ENCODE peak calls at places on chromosomes 16 and 17, in five cellular contexts. One of them, this sample, is unnamed.
A peak's percentile ranks its signal among the peaks of the same experiment; 100 is the strongest.

GRCh38 chr16:4320030-4320429 is 4.2 kb downstream of the GLIS2 start:
- DNase-seq in IMR-90: no peak
- DNase-seq in Peyer's patch: no peak
- DNase-seq in left ventricle myocardium inferior: peak; percentile 62
- DNase-seq in effector memory CD4-positive, alpha-beta T cell: no peak
- DNase-seq in this sample: no peak

GRCh38 chr17:34703533-34703932 is 124.2 kb downstream of the TMEM132E start:
- DNase-seq in left ventricle myocardium inferior: peak; percentile 18
- DNase-seq in IMR-90: peak; percentile 43
- DNase-seq in effector memory CD4-positive, alpha-beta T cell: no peak
- DNase-seq in Peyer's patch: no peak
- DNase-seq in this sample: no peak

GRCh38 chr17:72717676-72718075 is 374.8 kb downstream of the SLC39A11 start:
- DNase-seq in effector memory CD4-positive, alpha-beta T cell: no peak
- DNase-seq in Peyer's patch: no peak
- DNase-seq in left ventricle myocardium inferior: no peak
- DNase-seq in IMR-90: no peak
- DNase-seq in this sample: no peak

GRCh38 chr16:50037791-50038190 is 12.8 kb downstream of the CNEP1R1 start:
- DNase-seq in effector memory CD4-positive, alpha-beta T cell: no peak
- DNase-seq in IMR-90: peak; percentile 13
- DNase-seq in left ventricle myocardium inferior: no peak
- DNase-seq in Peyer's patch: no peak
- DNase-seq in this sample: no peak

GRCh38 chr17:40355804-40356758 is 8.5 kb downstream of the GJD3 start:
- DNase-seq in Peyer's patch: no peak
- DNase-seq in effector memory CD4-positive, alpha-beta T cell: no peak
- DNase-seq in left ventricle myocardium inferior: peak; percentile 68
- DNase-seq in IMR-90: no peak
- DNase-seq in this sample: no peak

GRCh38 chr16:67150058-67150832 is 553 bp downstream of the B3GNT9 start:
- DNase-seq in effector memory CD4-positive, alpha-beta T cell: no peak
- DNase-seq in left ventricle myocardium inferior: peak; percentile 56
- DNase-seq in IMR-90: peak; percentile 55
- DNase-seq in Peyer's patch: peak; percentile 57
- DNase-seq in this sample: peak; percentile 68

GRCh38 chr17:67959510-67959909 is 36.8 kb downstream of the C17orf58 start:
- DNase-seq in Peyer's patch: no peak
- DNase-seq in IMR-90: no peak
- DNase-seq in effector memory CD4-positive, alpha-beta T cell: no peak
- DNase-seq in left ventricle myocardium inferior: no peak
- DNase-seq in this sample: no peak

GRCh38 chr17:45394913-45395568 is 37.6 kb downstream of the ARHGAP27 start:
- DNase-seq in Peyer's patch: peak; percentile 70
- DNase-seq in left ventricle myocardium inferior: peak; percentile 54
- DNase-seq in effector memory CD4-positive, alpha-beta T cell: no peak
- DNase-seq in IMR-90: peak; percentile 90
- DNase-seq in this sample: no peak

GRCh38 chr16:69522732-69523404 is 42.9 kb upstream of the NFAT5 start:
- DNase-seq in effector memory CD4-positive, alpha-beta T cell: no peak
- DNase-seq in Peyer's patch: no peak
- DNase-seq in IMR-90: no peak
- DNase-seq in left ventricle myocardium inferior: no peak
- DNase-seq in this sample: peak; percentile 21

GRCh38 chr16:13376174-13376573 is 474.8 kb downstream of the SHISA9 start:
- DNase-seq in left ventricle myocardium inferior: no peak
- DNase-seq in effector memory CD4-positive, alpha-beta T cell: no peak
- DNase-seq in IMR-90: no peak
- DNase-seq in Peyer's patch: no peak
- DNase-seq in this sample: no peak

GRCh38 chr16:88991813-88992350 is 14.9 kb upstream of the CBFA2T3 start:
- DNase-seq in Peyer's patch: no peak
- DNase-seq in left ventricle myocardium inferior: no peak
- DNase-seq in effector memory CD4-positive, alpha-beta T cell: no peak
- DNase-seq in IMR-90: no peak
- DNase-seq in this sample: no peak

GRCh38 chr16:85293899-85294642 is 181.8 kb upstream of the CIBAR2 start:
- DNase-seq in left ventricle myocardium inferior: no peak
- DNase-seq in effector memory CD4-positive, alpha-beta T cell: no peak
- DNase-seq in Peyer's patch: no peak
- DNase-seq in IMR-90: no peak
- DNase-seq in this sample: no peak

GRCh38 chr17:28426081-28426519 is 20.1 kb upstream of the SLC46A1 start:
- DNase-seq in Peyer's patch: peak; percentile 57
- DNase-seq in effector memory CD4-positive, alpha-beta T cell: no peak
- DNase-seq in left ventricle myocardium inferior: no peak
- DNase-seq in IMR-90: no peak
- DNase-seq in this sample: no peak

GRCh38 chr16:70250748-70251650 is 741 bp downstream of the EXOSC6 start:
- DNase-seq in IMR-90: peak; percentile 35
- DNase-seq in Peyer's patch: peak; percentile 74
- DNase-seq in left ventricle myocardium inferior: no peak
- DNase-seq in effector memory CD4-positive, alpha-beta T cell: peak; percentile 6
- DNase-seq in this sample: no peak

GRCh38 chr16:76527244-76527643 is 250.0 kb downstream of the CNTNAP4 start:
- DNase-seq in left ventricle myocardium inferior: no peak
- DNase-seq in IMR-90: no peak
- DNase-seq in effector memory CD4-positive, alpha-beta T cell: no peak
- DNase-seq in Peyer's patch: no peak
- DNase-seq in this sample: no peak
- H3K27ac ChIP-seq in left ventricle myocardium inferior: no peak overlapping the region
- H3K27ac ChIP-seq in IMR-90: no peak overlapping the region
- H3K27ac ChIP-seq in effector memory CD4-positive, alpha-beta T cell: no peak overlapping the region
- H3K27ac ChIP-seq in Peyer's patch: no peak overlapping the region
- H3K27ac ChIP-seq in this sample: no peak overlapping the region

GRCh38 chr16:11620243-11621003 is 33.7 kb upstream of the LITAF start:
- DNase-seq in effector memory CD4-positive, alpha-beta T cell: no peak
- DNase-seq in Peyer's patch: no peak
- DNase-seq in left ventricle myocardium inferior: no peak
- DNase-seq in IMR-90: no peak
- DNase-seq in this sample: no peak

GRCh38 chr16:11624205-11624604 is 37.5 kb upstream of the LITAF start:
- DNase-seq in Peyer's patch: no peak
- DNase-seq in effector memory CD4-positive, alpha-beta T cell: no peak
- DNase-seq in left ventricle myocardium inferior: no peak
- DNase-seq in IMR-90: no peak
- DNase-seq in this sample: no peak

GRCh38 chr16:11621539-11621919 is 34.8 kb upstream of the LITAF start:
- DNase-seq in left ventricle myocardium inferior: no peak
- DNase-seq in Peyer's patch: no peak
- DNase-seq in effector memory CD4-positive, alpha-beta T cell: no peak
- DNase-seq in IMR-90: no peak
- DNase-seq in this sample: peak; percentile 48

GRCh38 chr16:11619327-11619851 is 32.7 kb upstream of the LITAF start:
- DNase-seq in effector memory CD4-positive, alpha-beta T cell: peak; percentile 11
- DNase-seq in left ventricle myocardium inferior: no peak
- DNase-seq in Peyer's patch: no peak
- DNase-seq in IMR-90: no peak
- DNase-seq in this sample: peak; percentile 57

GRCh38 chr16:11621920-11622651 is 35.4 kb upstream of the LITAF start:
- DNase-seq in IMR-90: no peak
- DNase-seq in Peyer's patch: peak; percentile 52
- DNase-seq in effector memory CD4-positive, alpha-beta T cell: no peak
- DNase-seq in left ventricle myocardium inferior: no peak
- DNase-seq in this sample: peak; percentile 72
- H3K4me1 ChIP-seq in IMR-90: peaks cover 16% of the 10 kb centered on the region
- H3K4me1 ChIP-seq in Peyer's patch: no peaks in the 10 kb centered on the region
- H3K4me1 ChIP-seq in effector memory CD4-positive, alpha-beta T cell: peaks cover 55% of the 10 kb centered on the region
- H3K4me1 ChIP-seq in left ventricle myocardium inferior: peaks cover 3% of the 10 kb centered on the region
- H3K4me1 ChIP-seq in this sample: peaks cover 75% of the 10 kb centered on the region

DNA sequence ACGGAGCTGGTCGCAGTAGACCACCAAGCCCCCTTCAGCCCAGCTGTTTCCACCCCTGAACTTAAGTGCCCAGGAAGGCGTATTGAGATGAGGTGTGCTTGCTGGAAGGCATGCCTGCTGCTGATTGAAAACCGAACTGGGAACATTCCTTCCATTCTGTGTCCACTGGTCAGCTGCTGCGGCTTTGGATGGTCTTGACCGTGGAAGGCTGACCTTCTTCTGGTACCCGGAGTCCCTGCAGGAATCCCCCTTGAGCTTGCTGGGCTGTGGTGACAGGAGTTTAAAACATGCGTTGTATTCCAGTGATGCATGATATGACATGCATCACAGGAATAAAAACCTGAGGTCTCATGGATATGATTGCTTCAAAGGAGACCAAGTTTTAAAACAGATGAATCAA is 31.4 kb downstream of the IL4R start:
- DNase-seq in left ventricle myocardium inferior: no peak
- DNase-seq in effector memory CD4-positive, alpha-beta T cell: no peak
- DNase-seq in IMR-90: no peak
- DNase-seq in Peyer's patch: no peak
- DNase-seq in this sample: no peak
- H3K27ac ChIP-seq in left ventricle myocardium inferior: no peak overlapping the region
- H3K27ac ChIP-seq in effector memory CD4-positive, alpha-beta T cell: no peak overlapping the region
- H3K27ac ChIP-seq in IMR-90: no peak overlapping the region
- H3K27ac ChIP-seq in Peyer's patch: no peak overlapping the region
- H3K27ac ChIP-seq in this sample: no peak overlapping the region

GRCh38 chr17:74776990-74777389 is 845 bp upstream of the NAT9 start:
- DNase-seq in left ventricle myocardium inferior: no peak
- DNase-seq in IMR-90: no peak
- DNase-seq in effector memory CD4-positive, alpha-beta T cell: no peak
- DNase-seq in Peyer's patch: no peak
- DNase-seq in this sample: no peak
- H3K4me1 ChIP-seq in left ventricle myocardium inferior: peaks cover 36% of the 10 kb centered on the region
- H3K4me1 ChIP-seq in IMR-90: peaks cover 10% of the 10 kb centered on the region
- H3K4me1 ChIP-seq in effector memory CD4-positive, alpha-beta T cell: peaks cover 46% of the 10 kb centered on the region
- H3K4me1 ChIP-seq in Peyer's patch: no peaks in the 10 kb centered on the region
- H3K4me1 ChIP-seq in this sample: peaks cover 43% of the 10 kb centered on the region

GRCh38 chr17:32742686-32743538 is 134.0 kb downstream of the MYO1D start:
- DNase-seq in IMR-90: no peak
- DNase-seq in effector memory CD4-positive, alpha-beta T cell: no peak
- DNase-seq in Peyer's patch: no peak
- DNase-seq in left ventricle myocardium inferior: no peak
- DNase-seq in this sample: no peak

GRCh38 chr17:32746280-32746679 is 130.6 kb downstream of the MYO1D start:
- DNase-seq in IMR-90: no peak
- DNase-seq in effector memory CD4-positive, alpha-beta T cell: no peak
- DNase-seq in left ventricle myocardium inferior: no peak
- DNase-seq in Peyer's patch: no peak
- DNase-seq in this sample: no peak

GRCh38 chr17:32746698-32747097 is 130.2 kb downstream of the MYO1D start:
- DNase-seq in left ventricle myocardium inferior: no peak
- DNase-seq in IMR-90: peak; percentile 45
- DNase-seq in Peyer's patch: no peak
- DNase-seq in effector memory CD4-positive, alpha-beta T cell: no peak
- DNase-seq in this sample: no peak

GRCh38 chr17:32739722-32740121 is 137.2 kb downstream of the MYO1D start:
- DNase-seq in Peyer's patch: no peak
- DNase-seq in effector memory CD4-positive, alpha-beta T cell: no peak
- DNase-seq in left ventricle myocardium inferior: no peak
- DNase-seq in IMR-90: no peak
- DNase-seq in this sample: no peak

DNA sequence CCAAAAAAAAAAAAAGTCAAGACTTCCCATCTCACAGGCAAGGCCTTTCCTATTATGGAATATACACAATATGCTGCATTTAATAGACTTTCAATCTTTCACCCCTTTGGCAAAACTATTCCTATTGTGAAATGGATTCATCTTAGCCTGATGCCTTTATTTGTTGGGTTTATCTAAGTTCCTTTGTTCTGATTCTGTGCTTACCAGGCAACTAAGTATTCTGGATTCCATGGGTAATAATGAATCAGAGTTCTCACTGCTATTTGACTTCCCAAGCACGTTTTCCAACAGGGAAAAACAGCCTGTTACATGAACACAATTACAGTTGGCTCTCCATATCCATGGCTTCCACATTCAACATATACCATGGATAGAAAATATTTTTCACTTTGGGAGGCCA is 135.5 kb downstream of the MYO1D start:
- DNase-seq in Peyer's patch: no peak
- DNase-seq in IMR-90: no peak
- DNase-seq in left ventricle myocardium inferior: no peak
- DNase-seq in effector memory CD4-positive, alpha-beta T cell: no peak
- DNase-seq in this sample: no peak
- H3K27ac ChIP-seq in Peyer's patch: no peak overlapping the region
- H3K27ac ChIP-seq in IMR-90: no peak overlapping the region
- H3K27ac ChIP-seq in left ventricle myocardium inferior: no peak overlapping the region
- H3K27ac ChIP-seq in effector memory CD4-positive, alpha-beta T cell: no peak overlapping the region
- H3K27ac ChIP-seq in this sample: no peak overlapping the region

GRCh38 chr17:70913086-70913485 is 743.8 kb downstream of the KCNJ2 start:
- DNase-seq in IMR-90: peak; percentile 32
- DNase-seq in Peyer's patch: no peak
- DNase-seq in effector memory CD4-positive, alpha-beta T cell: no peak
- DNase-seq in left ventricle myocardium inferior: no peak
- DNase-seq in this sample: no peak
- H3K4me1 ChIP-seq in IMR-90: peaks cover 2% of the 10 kb centered on the region
- H3K4me1 ChIP-seq in Peyer's patch: no peaks in the 10 kb centered on the region
- H3K4me1 ChIP-seq in effector memory CD4-positive, alpha-beta T cell: no peaks in the 10 kb centered on the region
- H3K4me1 ChIP-seq in left ventricle myocardium inferior: no peaks in the 10 kb centered on the region
- H3K4me1 ChIP-seq in this sample: no peaks in the 10 kb centered on the region

DNA sequence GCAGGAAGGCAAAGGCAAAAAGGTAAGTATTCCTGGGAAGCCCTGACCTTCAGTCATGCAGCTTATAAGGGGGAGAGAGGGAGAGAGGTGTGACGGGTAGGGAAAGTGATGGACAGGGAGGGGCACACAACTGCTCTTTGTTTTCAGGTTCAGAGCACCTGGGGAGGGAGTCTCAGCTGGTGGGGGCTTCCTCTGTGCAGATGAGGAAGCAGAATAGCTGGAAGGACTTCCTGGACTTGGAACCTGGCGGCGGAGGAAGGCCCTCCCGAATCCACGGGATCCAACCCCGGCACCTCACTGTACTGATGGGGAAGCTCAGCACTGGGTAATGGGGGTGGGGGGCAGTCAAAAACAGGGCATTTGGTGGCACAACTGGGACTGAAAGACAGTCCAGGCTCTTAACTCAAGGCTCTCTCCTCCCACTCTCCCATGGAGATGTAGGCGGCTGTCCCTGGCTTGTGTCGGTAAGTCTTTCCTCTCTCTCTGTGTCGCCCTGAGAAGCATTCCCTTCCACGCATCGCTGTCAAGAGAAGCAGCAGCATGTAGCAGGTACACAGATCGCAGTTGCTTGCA is 11.9 kb upstream of the PITPNM3 start:
- DNase-seq in Peyer's patch: no peak
- DNase-seq in effector memory CD4-positive, alpha-beta T cell: no peak
- DNase-seq in left ventricle myocardium inferior: no peak
- DNase-seq in IMR-90: no peak
- DNase-seq in this sample: no peak
- H3K27ac ChIP-seq in Peyer's patch: no peak overlapping the region
- H3K27ac ChIP-seq in effector memory CD4-positive, alpha-beta T cell: no peak overlapping the region
- H3K27ac ChIP-seq in left ventricle myocardium inferior: no peak overlapping the region
- H3K27ac ChIP-seq in IMR-90: no peak overlapping the region
- H3K27ac ChIP-seq in this sample: no peak overlapping the region

This sample was measured in CD4-positive, CD25-positive, alpha-beta regulatory T cell.